ENCODE peak calls at places on chromosomes 4 and X, in nine cellular contexts. One of them, this sample, is unnamed.

GRCh38 chr4:1206299-1207156 is 34.1 kb upstream of the SPON2 start:
- DNase-seq in fibroblast of the aortic adventitia: no peak
- DNase-seq in colonic mucosa: peak; percentile 35
- DNase-seq in Calu3: no peak
- DNase-seq in activated T-cell treated with anti-CD3 and anti-CD28 coated beads for 48 hours: no peak
- DNase-seq in activated T-helper 1 cell treated with Interleukin-2 at 50 U/mL for 16 hours: no peak
- DNase-seq in mesendoderm: no peak
- DNase-seq in neural progenitor cell: no peak
- DNase-seq in activated naive CD8-positive, alpha-beta T cell treated with anti-CD3 and anti-CD28 coated beads, Interleukin-2, amount 50 U/mL, for 24 hours: no peak
- DNase-seq in this sample: no peak

GRCh38 chr4:131348258-131348657 is 1800.8 kb upstream of the PCDH10 start:
- DNase-seq in colonic mucosa: no peak
- DNase-seq in Calu3: no peak
- DNase-seq in mesendoderm: no peak
- DNase-seq in fibroblast of the aortic adventitia: no peak
- DNase-seq in activated naive CD8-positive, alpha-beta T cell treated with anti-CD3 and anti-CD28 coated beads, Interleukin-2, amount 50 U/mL, for 24 hours: no peak
- DNase-seq in neural progenitor cell: no peak
- DNase-seq in activated T-cell treated with anti-CD3 and anti-CD28 coated beads for 48 hours: no peak
- DNase-seq in activated T-helper 1 cell treated with Interleukin-2 at 50 U/mL for 16 hours: no peak
- DNase-seq in this sample: no peak

GRCh38 chr4:108881190-108881589 is 118.3 kb upstream of the ETNPPL start:
- DNase-seq in activated T-helper 1 cell treated with Interleukin-2 at 50 U/mL for 16 hours: no peak
- DNase-seq in neural progenitor cell: peak; percentile 28
- DNase-seq in Calu3: no peak
- DNase-seq in mesendoderm: peak; percentile 59
- DNase-seq in colonic mucosa: no peak
- DNase-seq in fibroblast of the aortic adventitia: peak; percentile 58
- DNase-seq in activated naive CD8-positive, alpha-beta T cell treated with anti-CD3 and anti-CD28 coated beads, Interleukin-2, amount 50 U/mL, for 24 hours: no peak
- DNase-seq in activated T-cell treated with anti-CD3 and anti-CD28 coated beads for 48 hours: no peak
- DNase-seq in this sample: no peak

GRCh38 chr4:150261571-150261970 is 183.3 kb downstream of the DCLK2 start:
- DNase-seq in fibroblast of the aortic adventitia: peak; percentile 38
- DNase-seq in mesendoderm: no peak
- DNase-seq in Calu3: no peak
- DNase-seq in activated T-cell treated with anti-CD3 and anti-CD28 coated beads for 48 hours: no peak
- DNase-seq in neural progenitor cell: no peak
- DNase-seq in activated naive CD8-positive, alpha-beta T cell treated with anti-CD3 and anti-CD28 coated beads, Interleukin-2, amount 50 U/mL, for 24 hours: no peak
- DNase-seq in activated T-helper 1 cell treated with Interleukin-2 at 50 U/mL for 16 hours: no peak
- DNase-seq in colonic mucosa: no peak
- DNase-seq in this sample: no peak

GRCh38 chr4:112509243-112510190 is 6.5 kb downstream of the NEUROG2 start:
- DNase-seq in mesendoderm: peak; percentile 56
- DNase-seq in activated T-helper 1 cell treated with Interleukin-2 at 50 U/mL for 16 hours: no peak
- DNase-seq in Calu3: peak; percentile 39
- DNase-seq in colonic mucosa: no peak
- DNase-seq in activated naive CD8-positive, alpha-beta T cell treated with anti-CD3 and anti-CD28 coated beads, Interleukin-2, amount 50 U/mL, for 24 hours: peak; percentile 4
- DNase-seq in neural progenitor cell: peak; percentile 73
- DNase-seq in fibroblast of the aortic adventitia: peak; percentile 33
- DNase-seq in activated T-cell treated with anti-CD3 and anti-CD28 coated beads for 48 hours: no peak
- DNase-seq in this sample: no peak

GRCh38 chrX:69314436-69315348 is 149.4 kb upstream of the PJA1 start:
- DNase-seq in activated T-cell treated with anti-CD3 and anti-CD28 coated beads for 48 hours: no peak
- DNase-seq in fibroblast of the aortic adventitia: no peak
- DNase-seq in neural progenitor cell: peak; percentile 28
- DNase-seq in activated T-helper 1 cell treated with Interleukin-2 at 50 U/mL for 16 hours: no peak
- DNase-seq in mesendoderm: peak; percentile 72
- DNase-seq in Calu3: no peak
- DNase-seq in colonic mucosa: peak; percentile 7
- DNase-seq in activated naive CD8-positive, alpha-beta T cell treated with anti-CD3 and anti-CD28 coated beads, Interleukin-2, amount 50 U/mL, for 24 hours: no peak
- DNase-seq in this sample: no peak

GRCh38 chrX:5958523-5958922 is 270.1 kb downstream of the NLGN4X start:
- DNase-seq in fibroblast of the aortic adventitia: no peak
- DNase-seq in activated T-cell treated with anti-CD3 and anti-CD28 coated beads for 48 hours: no peak
- DNase-seq in activated T-helper 1 cell treated with Interleukin-2 at 50 U/mL for 16 hours: no peak
- DNase-seq in neural progenitor cell: no peak
- DNase-seq in colonic mucosa: no peak
- DNase-seq in Calu3: no peak
- DNase-seq in mesendoderm: no peak
- DNase-seq in activated naive CD8-positive, alpha-beta T cell treated with anti-CD3 and anti-CD28 coated beads, Interleukin-2, amount 50 U/mL, for 24 hours: no peak
- DNase-seq in this sample: no peak

GRCh38 chr4:16269742-16270522 is 43.7 kb upstream of the TAPT1 start:
- DNase-seq in neural progenitor cell: no peak
- DNase-seq in Calu3: no peak
- DNase-seq in activated T-helper 1 cell treated with Interleukin-2 at 50 U/mL for 16 hours: no peak
- DNase-seq in activated T-cell treated with anti-CD3 and anti-CD28 coated beads for 48 hours: no peak
- DNase-seq in fibroblast of the aortic adventitia: peak; percentile 98
- DNase-seq in activated naive CD8-positive, alpha-beta T cell treated with anti-CD3 and anti-CD28 coated beads, Interleukin-2, amount 50 U/mL, for 24 hours: no peak
- DNase-seq in mesendoderm: no peak
- DNase-seq in colonic mucosa: no peak
- DNase-seq in this sample: no peak

GRCh38 chr4:4995103-4995761 is 24.0 kb downstream of the CYTL1 start:
- DNase-seq in colonic mucosa: peak; percentile 73
- DNase-seq in activated T-helper 1 cell treated with Interleukin-2 at 50 U/mL for 16 hours: no peak
- DNase-seq in mesendoderm: peak; percentile 90
- DNase-seq in activated T-cell treated with anti-CD3 and anti-CD28 coated beads for 48 hours: peak; percentile 36
- DNase-seq in neural progenitor cell: peak; percentile 90
- DNase-seq in fibroblast of the aortic adventitia: peak; percentile 72
- DNase-seq in Calu3: peak; percentile 51
- DNase-seq in activated naive CD8-positive, alpha-beta T cell treated with anti-CD3 and anti-CD28 coated beads, Interleukin-2, amount 50 U/mL, for 24 hours: peak; percentile 56
- DNase-seq in this sample: peak; percentile 37

GRCh38 chr4:89296399-89296798 is 11.2 kb downstream of the GPRIN3 start:
- DNase-seq in Calu3: no peak
- DNase-seq in colonic mucosa: no peak
- DNase-seq in activated naive CD8-positive, alpha-beta T cell treated with anti-CD3 and anti-CD28 coated beads, Interleukin-2, amount 50 U/mL, for 24 hours: no peak
- DNase-seq in fibroblast of the aortic adventitia: no peak
- DNase-seq in neural progenitor cell: no peak
- DNase-seq in activated T-cell treated with anti-CD3 and anti-CD28 coated beads for 48 hours: no peak
- DNase-seq in activated T-helper 1 cell treated with Interleukin-2 at 50 U/mL for 16 hours: no peak
- DNase-seq in mesendoderm: no peak
- DNase-seq in this sample: no peak

GRCh38 chrX:72394518-72395163 is 88.9 kb upstream of the CITED1 start:
- DNase-seq in activated T-cell treated with anti-CD3 and anti-CD28 coated beads for 48 hours: no peak
- DNase-seq in fibroblast of the aortic adventitia: peak; percentile 64
- DNase-seq in activated naive CD8-positive, alpha-beta T cell treated with anti-CD3 and anti-CD28 coated beads, Interleukin-2, amount 50 U/mL, for 24 hours: no peak
- DNase-seq in neural progenitor cell: peak; percentile 19
- DNase-seq in activated T-helper 1 cell treated with Interleukin-2 at 50 U/mL for 16 hours: no peak
- DNase-seq in colonic mucosa: no peak
- DNase-seq in mesendoderm: no peak
- DNase-seq in Calu3: no peak
- DNase-seq in this sample: no peak

GRCh38 chrX:149003863-149004660 is 501.0 kb downstream of the IDS start:
- DNase-seq in fibroblast of the aortic adventitia: peak; percentile 40
- DNase-seq in activated T-cell treated with anti-CD3 and anti-CD28 coated beads for 48 hours: no peak
- DNase-seq in neural progenitor cell: no peak
- DNase-seq in activated naive CD8-positive, alpha-beta T cell treated with anti-CD3 and anti-CD28 coated beads, Interleukin-2, amount 50 U/mL, for 24 hours: no peak
- DNase-seq in colonic mucosa: no peak
- DNase-seq in mesendoderm: peak; percentile 2
- DNase-seq in activated T-helper 1 cell treated with Interleukin-2 at 50 U/mL for 16 hours: no peak
- DNase-seq in Calu3: no peak
- DNase-seq in this sample: no peak

GRCh38 chr4:121936101-121936500 is 15.8 kb downstream of the TRPC3 start:
- DNase-seq in fibroblast of the aortic adventitia: no peak
- DNase-seq in activated T-helper 1 cell treated with Interleukin-2 at 50 U/mL for 16 hours: no peak
- DNase-seq in mesendoderm: no peak
- DNase-seq in activated naive CD8-positive, alpha-beta T cell treated with anti-CD3 and anti-CD28 coated beads, Interleukin-2, amount 50 U/mL, for 24 hours: no peak
- DNase-seq in colonic mucosa: no peak
- DNase-seq in Calu3: no peak
- DNase-seq in activated T-cell treated with anti-CD3 and anti-CD28 coated beads for 48 hours: no peak
- DNase-seq in neural progenitor cell: no peak
- DNase-seq in this sample: no peak

GRCh38 chr4:35934370-35934981 is 309.8 kb downstream of the ARAP2 start:
- DNase-seq in activated naive CD8-positive, alpha-beta T cell treated with anti-CD3 and anti-CD28 coated beads, Interleukin-2, amount 50 U/mL, for 24 hours: no peak
- DNase-seq in colonic mucosa: no peak
- DNase-seq in fibroblast of the aortic adventitia: peak; percentile 22
- DNase-seq in Calu3: no peak
- DNase-seq in neural progenitor cell: peak; percentile 21
- DNase-seq in activated T-cell treated with anti-CD3 and anti-CD28 coated beads for 48 hours: no peak
- DNase-seq in activated T-helper 1 cell treated with Interleukin-2 at 50 U/mL for 16 hours: no peak
- DNase-seq in mesendoderm: peak; percentile 60
- DNase-seq in this sample: no peak

GRCh38 chrX:82218361-82218760 is 1016.5 kb downstream of the SH3BGRL start:
- DNase-seq in neural progenitor cell: peak; percentile 44
- DNase-seq in fibroblast of the aortic adventitia: peak; percentile 1
- DNase-seq in colonic mucosa: no peak
- DNase-seq in activated naive CD8-positive, alpha-beta T cell treated with anti-CD3 and anti-CD28 coated beads, Interleukin-2, amount 50 U/mL, for 24 hours: no peak
- DNase-seq in activated T-cell treated with anti-CD3 and anti-CD28 coated beads for 48 hours: no peak
- DNase-seq in mesendoderm: peak; percentile 74
- DNase-seq in activated T-helper 1 cell treated with Interleukin-2 at 50 U/mL for 16 hours: no peak
- DNase-seq in Calu3: no peak
- DNase-seq in this sample: no peak

GRCh38 chr4:26238426-26238781 is 82.4 kb upstream of the RBPJ start:
- DNase-seq in fibroblast of the aortic adventitia: no peak
- DNase-seq in Calu3: no peak
- DNase-seq in activated naive CD8-positive, alpha-beta T cell treated with anti-CD3 and anti-CD28 coated beads, Interleukin-2, amount 50 U/mL, for 24 hours: no peak
- DNase-seq in mesendoderm: no peak
- DNase-seq in neural progenitor cell: no peak
- DNase-seq in activated T-cell treated with anti-CD3 and anti-CD28 coated beads for 48 hours: no peak
- DNase-seq in colonic mucosa: peak; percentile 55
- DNase-seq in activated T-helper 1 cell treated with Interleukin-2 at 50 U/mL for 16 hours: no peak
- DNase-seq in this sample: no peak

GRCh38 chr4:22515888-22516541 is at the start of gene ADGRA3:
- DNase-seq in neural progenitor cell: peak; percentile 91
- DNase-seq in colonic mucosa: peak; percentile 70
- DNase-seq in Calu3: peak; percentile 73
- DNase-seq in activated naive CD8-positive, alpha-beta T cell treated with anti-CD3 and anti-CD28 coated beads, Interleukin-2, amount 50 U/mL, for 24 hours: peak; percentile 49
- DNase-seq in mesendoderm: peak; percentile 86
- DNase-seq in activated T-helper 1 cell treated with Interleukin-2 at 50 U/mL for 16 hours: no peak
- DNase-seq in activated T-cell treated with anti-CD3 and anti-CD28 coated beads for 48 hours: peak; percentile 42
- DNase-seq in fibroblast of the aortic adventitia: peak; percentile 47
- DNase-seq in this sample: no peak

GRCh38 chr4:70992354-70992753 is 1.1 kb upstream of the DCK start:
- DNase-seq in activated T-cell treated with anti-CD3 and anti-CD28 coated beads for 48 hours: no peak
- DNase-seq in colonic mucosa: peak; percentile 48
- DNase-seq in fibroblast of the aortic adventitia: no peak
- DNase-seq in Calu3: no peak
- DNase-seq in activated naive CD8-positive, alpha-beta T cell treated with anti-CD3 and anti-CD28 coated beads, Interleukin-2, amount 50 U/mL, for 24 hours: no peak
- DNase-seq in activated T-helper 1 cell treated with Interleukin-2 at 50 U/mL for 16 hours: no peak
- DNase-seq in neural progenitor cell: peak; percentile 45
- DNase-seq in mesendoderm: peak; percentile 52
- DNase-seq in this sample: no peak

GRCh38 chr4:38365748-38366310 is 298.2 kb upstream of the KLF3 start:
- DNase-seq in activated T-cell treated with anti-CD3 and anti-CD28 coated beads for 48 hours: no peak
- DNase-seq in fibroblast of the aortic adventitia: no peak
- DNase-seq in colonic mucosa: peak; percentile 46
- DNase-seq in activated T-helper 1 cell treated with Interleukin-2 at 50 U/mL for 16 hours: no peak
- DNase-seq in mesendoderm: no peak
- DNase-seq in Calu3: no peak
- DNase-seq in activated naive CD8-positive, alpha-beta T cell treated with anti-CD3 and anti-CD28 coated beads, Interleukin-2, amount 50 U/mL, for 24 hours: no peak
- DNase-seq in neural progenitor cell: no peak
- DNase-seq in this sample: no peak

GRCh38 chr4:70365479-70365878 is 4.9 kb downstream of the SMR3A start:
- DNase-seq in colonic mucosa: no peak
- DNase-seq in activated T-helper 1 cell treated with Interleukin-2 at 50 U/mL for 16 hours: no peak
- DNase-seq in activated T-cell treated with anti-CD3 and anti-CD28 coated beads for 48 hours: no peak
- DNase-seq in mesendoderm: no peak
- DNase-seq in fibroblast of the aortic adventitia: no peak
- DNase-seq in Calu3: peak; percentile 1
- DNase-seq in activated naive CD8-positive, alpha-beta T cell treated with anti-CD3 and anti-CD28 coated beads, Interleukin-2, amount 50 U/mL, for 24 hours: no peak
- DNase-seq in neural progenitor cell: no peak
- DNase-seq in this sample: no peak

GRCh38 chr4:152110780-152111179 is 350.0 kb upstream of the GATB start:
- DNase-seq in neural progenitor cell: no peak
- DNase-seq in mesendoderm: no peak
- DNase-seq in Calu3: no peak
- DNase-seq in activated T-helper 1 cell treated with Interleukin-2 at 50 U/mL for 16 hours: no peak
- DNase-seq in activated naive CD8-positive, alpha-beta T cell treated with anti-CD3 and anti-CD28 coated beads, Interleukin-2, amount 50 U/mL, for 24 hours: no peak
- DNase-seq in fibroblast of the aortic adventitia: no peak
- DNase-seq in colonic mucosa: no peak
- DNase-seq in activated T-cell treated with anti-CD3 and anti-CD28 coated beads for 48 hours: no peak
- DNase-seq in this sample: no peak

GRCh38 chr4:20044502-20044911 is 207.2 kb upstream of the SLIT2 start:
- DNase-seq in neural progenitor cell: no peak
- DNase-seq in activated T-helper 1 cell treated with Interleukin-2 at 50 U/mL for 16 hours: no peak
- DNase-seq in colonic mucosa: no peak
- DNase-seq in mesendoderm: no peak
- DNase-seq in activated naive CD8-positive, alpha-beta T cell treated with anti-CD3 and anti-CD28 coated beads, Interleukin-2, amount 50 U/mL, for 24 hours: no peak
- DNase-seq in fibroblast of the aortic adventitia: peak; percentile 83
- DNase-seq in Calu3: no peak
- DNase-seq in activated T-cell treated with anti-CD3 and anti-CD28 coated beads for 48 hours: no peak
- DNase-seq in this sample: no peak

GRCh38 chrX:107204063-107204605 is 2.1 kb downstream of the NUP62CL start:
- DNase-seq in colonic mucosa: peak; percentile 63
- DNase-seq in activated T-helper 1 cell treated with Interleukin-2 at 50 U/mL for 16 hours: no peak
- DNase-seq in neural progenitor cell: peak; percentile 22
- DNase-seq in fibroblast of the aortic adventitia: no peak
- DNase-seq in activated T-cell treated with anti-CD3 and anti-CD28 coated beads for 48 hours: no peak
- DNase-seq in mesendoderm: peak; percentile 15
- DNase-seq in activated naive CD8-positive, alpha-beta T cell treated with anti-CD3 and anti-CD28 coated beads, Interleukin-2, amount 50 U/mL, for 24 hours: no peak
- DNase-seq in Calu3: peak; percentile 66
- DNase-seq in this sample: no peak

GRCh38 chr4:165152527-165152926 is 39.9 kb upstream of the TMEM192 start:
- DNase-seq in colonic mucosa: no peak
- DNase-seq in activated naive CD8-positive, alpha-beta T cell treated with anti-CD3 and anti-CD28 coated beads, Interleukin-2, amount 50 U/mL, for 24 hours: no peak
- DNase-seq in neural progenitor cell: no peak
- DNase-seq in fibroblast of the aortic adventitia: peak; percentile 91
- DNase-seq in mesendoderm: no peak
- DNase-seq in Calu3: no peak
- DNase-seq in activated T-cell treated with anti-CD3 and anti-CD28 coated beads for 48 hours: no peak
- DNase-seq in activated T-helper 1 cell treated with Interleukin-2 at 50 U/mL for 16 hours: no peak
- DNase-seq in this sample: no peak

GRCh38 chr4:137430171-137430570 is 102.1 kb downstream of the PCDH18 start:
- DNase-seq in fibroblast of the aortic adventitia: no peak
- DNase-seq in Calu3: no peak
- DNase-seq in colonic mucosa: no peak
- DNase-seq in activated T-cell treated with anti-CD3 and anti-CD28 coated beads for 48 hours: no peak
- DNase-seq in neural progenitor cell: no peak
- DNase-seq in activated naive CD8-positive, alpha-beta T cell treated with anti-CD3 and anti-CD28 coated beads, Interleukin-2, amount 50 U/mL, for 24 hours: no peak
- DNase-seq in activated T-helper 1 cell treated with Interleukin-2 at 50 U/mL for 16 hours: no peak
- DNase-seq in mesendoderm: no peak
- DNase-seq in this sample: no peak